ENCODE peak calls at places on chromosomes 16 and 17, in nine cellular contexts. L, T, N, H, O, S, E, K and Q are unnamed samples.

GRCh38 chr16:77660311-77660710 is 62.0 kb upstream of the NUDT7 start:
- DNase-seq in L (no peak), T (no peak), N (no peak), H (no peak), O (peak), S (peak), E (no peak), K (no peak), Q (peak)

GRCh38 chr17:16926591-16927451 is 45.1 kb downstream of the TNFRSF13B start:
- DNase-seq in L (no peak), T (no peak), N (no peak), H (no peak), O (no peak), S (no peak), E (no peak), K (no peak), Q (no peak)

GRCh38 chr17:69325518-69326301 is 1.2 kb downstream of the ABCA5 start:
- DNase-seq in L (no peak), T (no peak), N (no peak), H (no peak), O (no peak), S (no peak), E (no peak), K (no peak), Q (peak)

GRCh38 chr17:22374741-22375140 is 682.4 kb downstream of the KCNJ18 start:
- DNase-seq in L (no peak), T (no peak), N (no peak), H (no peak), O (no peak), S (no peak), E (no peak), K (no peak), Q (no peak)

GRCh38 chr17:72446525-72447250 is 325.9 kb downstream of the SOX9 start:
- DNase-seq in L (no peak), T (no peak), N (no peak), H (no peak), O (no peak), S (no peak), E (no peak), K (no peak), Q (no peak)

GRCh38 chr16:86634290-86634689 is 55.9 kb downstream of the FOXL1 start:
- DNase-seq in L (no peak), T (no peak), N (no peak), H (no peak), O (no peak), S (no peak), E (no peak), K (no peak), Q (no peak)

GRCh38 chr17:34389343-34389742 is 26.3 kb upstream of the CCL1 start:
- DNase-seq in L (no peak), T (no peak), N (no peak), H (no peak), O (no peak), S (no peak), E (no peak), K (no peak), Q (no peak)

GRCh38 chr16:3149630-3150345 is 15.0 kb downstream of the ZNF213 start:
- DNase-seq in L (no peak), T (peak), N (peak), H (peak), O (peak), S (peak), E (peak), K (peak), Q (peak)

GRCh38 chr16:23355106-23355670 is 53.1 kb downstream of the SCNN1B start:
- DNase-seq in L (no peak), T (no peak), N (no peak), H (no peak), O (no peak), S (no peak), E (no peak), K (no peak), Q (no peak)

GRCh38 chr16:88455610-88456355 is 2.7 kb downstream of the ZFPM1 start:
- DNase-seq in L (peak), T (no peak), N (no peak), H (peak), O (peak), S (peak), E (peak), K (peak), Q (peak)

GRCh38 chr17:17494499-17495447 is 1.4 kb downstream of the RASD1 start:
- DNase-seq in L (no peak), T (no peak), N (no peak), H (peak), O (no peak), S (peak), E (peak), K (no peak), Q (peak)

GRCh38 chr16:57608462-57609113 is 19.8 kb upstream of the ADGRG1 start:
- DNase-seq in L (no peak), T (no peak), N (peak), H (no peak), O (no peak), S (no peak), E (no peak), K (no peak), Q (no peak)

GRCh38 chr17:80792373-80792781 is 199.3 kb upstream of the CHMP6 start:
- DNase-seq in L (no peak), T (no peak), N (no peak), H (no peak), O (no peak), S (no peak), E (no peak), K (no peak), Q (peak)

GRCh38 chr16:2689968-2690830 is 7.9 kb downstream of the KCTD5 start:
- DNase-seq in L (no peak), T (no peak), N (no peak), H (no peak), O (no peak), S (no peak), E (no peak), K (no peak), Q (no peak)

GRCh38 chr17:80774643-80775281 is 216.9 kb upstream of the CHMP6 start:
- DNase-seq in L (no peak), T (peak), N (no peak), H (no peak), O (no peak), S (no peak), E (no peak), K (no peak), Q (no peak)